ENCODE peak calls at places on chromosomes 13 and 19, in ten cellular contexts. Q, A, E, R, D, V, J, X, G and F are unnamed samples.
A peak's percentile ranks its signal among the peaks of the same experiment; 100 is the strongest.

GRCh38 chr19:44576843-44577565 is 36.4 kb upstream of the IGSF23 start:
- DNase-seq in J (no peak), X (no peak), E (peak; percentile 24), G (peak; percentile 56), V (no peak), Q (peak; percentile 58), D (no peak), R (peak; percentile 78), A (no peak), F (peak; percentile 37)

GRCh38 chr19:10339380-10339960 is at the start of gene ICAM3:
- DNase-seq in A (peak; percentile 35), E (no peak), G (no peak), V (no peak), X (no peak), J (no peak), D (no peak), Q (no peak), R (no peak), F (no peak)

GRCh38 chr13:50400930-50401553 is 385.8 kb downstream of the KCNRG start:
- DNase-seq in A (no peak), Q (peak; percentile 90), V (no peak), J (no peak), G (peak; percentile 89), R (no peak), D (peak; percentile 72), E (peak; percentile 73), X (peak; percentile 88), F (peak; percentile 86)

GRCh38 chr19:30167976-30168635 is 204.1 kb upstream of the ZNF536 start:
- DNase-seq in D (no peak), X (no peak), J (no peak), V (no peak), R (no peak), E (no peak), A (no peak), G (no peak), Q (no peak), F (no peak)

GRCh38 chr19:19111967-19112580 is 26.2 kb downstream of the TMEM161A start:
- DNase-seq in R (no peak), Q (no peak), G (no peak), E (no peak), A (no peak), D (no peak), X (no peak), V (no peak), J (no peak), F (no peak)

GRCh38 chr19:33175886-33176669 is 18.1 kb upstream of the LRP3 start:
- DNase-seq in V (no peak), A (no peak), Q (no peak), J (no peak), D (peak; percentile 54), X (peak; percentile 47), R (peak; percentile 27), G (peak; percentile 9), E (peak; percentile 65), F (peak; percentile 37)

GRCh38 chr19:10299545-10300458 is 9.8 kb downstream of the ZGLP1 start:
- DNase-seq in Q (no peak), G (no peak), E (no peak), A (no peak), R (no peak), D (no peak), J (no peak), X (no peak), V (no peak), F (no peak)

GRCh38 chr19:31674503-31675186 is 325.4 kb upstream of the TSHZ3 start:
- DNase-seq in D (no peak), E (peak; percentile 38), A (no peak), Q (no peak), J (no peak), R (no peak), X (peak; percentile 64), V (no peak), G (peak; percentile 81), F (peak; percentile 25)

GRCh38 chr19:44476559-44477408 is 23.5 kb downstream of the ZNF180 start:
- DNase-seq in E (peak; percentile 30), R (no peak), X (peak; percentile 17), G (peak; percentile 14), V (no peak), A (no peak), J (no peak), D (peak; percentile 13), Q (peak; percentile 12), F (peak; percentile 6)

GRCh38 chr13:87080100-87080779 is 590.9 kb upstream of the SLITRK5 start:
- DNase-seq in D (no peak), R (no peak), X (no peak), E (no peak), A (no peak), J (no peak), V (no peak), Q (no peak), G (no peak), F (no peak)

GRCh38 chr13:107275945-107276614 is 708.1 kb upstream of the ARGLU1 start:
- DNase-seq in X (peak; percentile 46), D (no peak), R (no peak), G (peak; percentile 11), Q (peak; percentile 73), A (no peak), V (no peak), J (no peak), E (peak; percentile 33), F (peak; percentile 12)

GRCh38 chr13:97978661-97979450 is 25.4 kb downstream of the IPO5 start:
- DNase-seq in D (peak; percentile 54), J (no peak), G (no peak), A (no peak), X (peak; percentile 16), Q (no peak), E (peak; percentile 37), V (no peak), R (peak; percentile 100), F (peak; percentile 83)

GRCh38 chr19:52171321-52172169 is at the start of gene ZNF836:
- DNase-seq in D (peak; percentile 92), R (peak; percentile 79), J (peak; percentile 90), V (peak; percentile 88), E (peak; percentile 61), G (peak; percentile 73), A (peak; percentile 89), Q (peak; percentile 71), X (peak; percentile 81), F (peak; percentile 64)

GRCh38 chr19:4064551-4065260 is 2.0 kb downstream of the ZBTB7A start:
- DNase-seq in G (no peak), V (peak; percentile 70), A (peak; percentile 51), D (peak; percentile 64), E (no peak), X (peak; percentile 43), J (no peak), R (no peak), Q (no peak), F (no peak)

GRCh38 chr13:68551701-68552522 is 1321.8 kb upstream of the PCDH9 start:
- DNase-seq in V (no peak), A (no peak), X (no peak), D (no peak), Q (no peak), J (no peak), G (no peak), E (peak; percentile 37), R (no peak), F (no peak)
- H3K4me3 ChIP-seq in V (no peak overlapping the region), A (no peak overlapping the region), X (no peak overlapping the region), D (no peak overlapping the region), Q (no peak overlapping the region), J (no peak overlapping the region), G (no peak overlapping the region), E (no peak overlapping the region), R (no peak overlapping the region), F (no peak overlapping the region)

GRCh38 chr13:26053418-26053980 is 1.7 kb upstream of the SHISA2 start:
- DNase-seq in D (no peak), G (no peak), J (no peak), E (no peak), X (no peak), R (no peak), A (no peak), V (no peak), Q (no peak), F (no peak)

GRCh38 chr13:26051231-26052135 is at the start of gene SHISA2:
- DNase-seq in G (peak; percentile 66), V (no peak), D (peak; percentile 80), R (no peak), X (peak; percentile 74), J (no peak), E (peak; percentile 73), Q (peak; percentile 20), A (no peak), F (peak; percentile 30)

GRCh38 chr13:26048745-26049144 is 3.1 kb downstream of the SHISA2 start:
- DNase-seq in R (no peak), V (no peak), D (no peak), J (no peak), Q (no peak), G (no peak), E (no peak), A (no peak), X (no peak), F (no peak)

GRCh38 chr13:26052136-26052736 is 420 bp upstream of the SHISA2 start:
- DNase-seq in A (no peak), D (no peak), J (no peak), E (no peak), X (no peak), Q (no peak), V (no peak), G (no peak), R (no peak), F (no peak)

DNA sequence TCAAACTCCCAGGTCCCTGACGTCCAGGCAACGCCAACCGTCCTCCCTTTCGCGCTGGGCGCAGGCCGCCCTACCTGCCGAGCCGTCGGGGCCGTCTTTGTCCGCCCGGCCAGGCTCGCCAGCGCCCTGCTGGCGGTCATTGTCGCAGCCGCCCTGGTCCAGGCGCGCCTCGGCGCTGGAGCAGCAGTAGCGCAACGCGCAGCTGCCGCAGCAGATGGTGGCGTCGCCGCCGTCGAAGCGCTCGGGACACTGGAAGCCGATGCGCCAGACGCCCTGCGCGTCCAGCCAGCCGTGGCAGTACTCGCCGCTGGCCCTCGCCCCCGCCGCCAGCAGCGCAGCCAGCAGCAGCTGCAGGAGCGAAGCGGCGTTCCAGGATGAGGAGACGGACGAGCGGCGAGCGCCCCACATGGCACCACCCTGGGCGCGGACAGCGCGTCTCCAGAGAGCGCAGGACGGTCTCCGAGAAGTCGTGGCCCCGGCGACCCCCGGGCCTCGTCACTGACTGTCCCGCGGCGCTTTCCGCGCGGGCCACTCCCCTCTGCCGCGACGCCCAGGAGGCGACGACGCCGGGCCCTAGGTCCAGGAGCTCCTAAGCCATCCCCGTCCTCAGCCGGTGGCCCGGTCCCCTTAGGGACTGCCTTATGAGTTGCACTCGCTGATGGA is 1.1 kb downstream of the SHISA2 start:
- DNase-seq in D (peak; percentile 44), A (no peak), V (no peak), E (peak; percentile 51), J (no peak), R (no peak), X (peak; percentile 34), G (peak; percentile 48), Q (no peak), F (no peak)
- H3K4me3 ChIP-seq in D (no peak overlapping the region), A (no peak overlapping the region), V (peak overlapping the region; percentile 49), E (no peak overlapping the region), J (peak overlapping the region; percentile 29), R (no peak overlapping the region), X (peak overlapping the region; percentile 51), G (peak overlapping the region; percentile 53), Q (no peak overlapping the region), F (no peak overlapping the region)

GRCh38 chr19:2783781-2784145 is 690 bp upstream of the SGTA start:
- DNase-seq in D (peak; percentile 2), A (no peak), G (no peak), V (no peak), X (no peak), Q (no peak), R (no peak), J (no peak), E (no peak), F (no peak)
- H3K4me3 ChIP-seq in D (peak overlapping the region; percentile 96), A (peak overlapping the region; percentile 28), G (peak overlapping the region; percentile 2), V (peak overlapping the region; percentile 74), X (no peak overlapping the region), Q (peak overlapping the region; percentile 24), R (no peak overlapping the region), J (peak overlapping the region; percentile 97), E (peak overlapping the region; percentile 99), F (peak overlapping the region; percentile 54)

GRCh38 chr13:71828564-71828963 is 38.4 kb downstream of the DACH1 start:
- DNase-seq in D (no peak), R (peak; percentile 15), A (no peak), V (no peak), E (peak; percentile 8), J (no peak), X (no peak), G (no peak), Q (no peak), F (no peak)
- H3K4me3 ChIP-seq in D (no peak overlapping the region), R (no peak overlapping the region), A (no peak overlapping the region), V (no peak overlapping the region), E (no peak overlapping the region), J (no peak overlapping the region), X (no peak overlapping the region), G (no peak overlapping the region), Q (no peak overlapping the region), F (no peak overlapping the region)